ENCODE peak calls at places on chromosomes 7 and 10, in four cellular contexts. R is WTC11, H is HepG2, Y is K562. L is an unnamed sample.

GRCh38 chr7:35691827-35692307 is 3.1 kb downstream of the HERPUD2 start:
- DNase-seq in R (no peak), H (peak), Y (peak), L (peak)

GRCh38 chr7:35467456-35467978 is 213.6 kb upstream of the TBX20 start:
- DNase-seq in R (no peak), H (no peak), Y (no peak), L (no peak)

GRCh38 chr10:535051-535450 is 154.4 kb downstream of the DIP2C start:
- DNase-seq in R (no peak), H (no peak), Y (no peak), L (no peak)

GRCh38 chr7:118195837-118196474 is 12.0 kb downstream of the LSM8 start:
- DNase-seq in R (peak), H (peak), Y (peak), L (peak)

GRCh38 chr10:110901954-110902819 is 16.8 kb downstream of the BBIP1 start:
- DNase-seq in R (no peak), H (no peak), Y (peak), L (no peak)

GRCh38 chr7:18289801-18290200 is 205.7 kb upstream of the HDAC9 start:
- DNase-seq in R (no peak), H (no peak), Y (no peak), L (no peak)

GRCh38 chr7:75945297-75946168 is 30.6 kb downstream of the POR start:
- DNase-seq in R (no peak), H (peak), Y (peak), L (no peak)

GRCh38 chr10:92615515-92615914 is 22.6 kb downstream of the KIF11 start:
- DNase-seq in R (no peak), H (no peak), Y (no peak), L (no peak)

GRCh38 chr7:47190462-47190861 is 391.4 kb downstream of the TNS3 start:
- DNase-seq in R (no peak), H (no peak), Y (no peak), L (no peak)

GRCh38 chr7:131072505-131073091 is 255.1 kb upstream of the MKLN1 start:
- DNase-seq in R (peak), H (no peak), Y (peak), L (no peak)

GRCh38 chr7:157471259-157472125 is 134.7 kb downstream of the DNAJB6 start:
- DNase-seq in R (no peak), H (no peak), Y (no peak), L (no peak)

GRCh38 chr7:93119191-93119905 is 1.6 kb upstream of the SAMD9 start:
- DNase-seq in R (no peak), H (no peak), Y (no peak), L (no peak)

GRCh38 chr10:31133628-31134302 is 102.1 kb upstream of the ZNF438 start:
- DNase-seq in R (peak), H (no peak), Y (peak), L (peak)

GRCh38 chr7:127822822-127823508 is 171.0 kb downstream of the SND1 start:
- DNase-seq in R (no peak), H (no peak), Y (peak), L (no peak)

GRCh38 chr7:32846630-32847225 is 44.8 kb downstream of the KBTBD2 start:
- DNase-seq in R (peak), H (peak), Y (peak), L (peak)

GRCh38 chr7:6340241-6340640 is 67.8 kb upstream of the CYTH3 start:
- DNase-seq in R (no peak), H (no peak), Y (no peak), L (no peak)
- TF ChIP-seq ELF4 in R (no peak), H (no peak), Y (no peak), L (no peak)

GRCh38 chr10:98924526-98924925 is 311.1 kb downstream of the HPSE2 start:
- DNase-seq in R (no peak), H (no peak), Y (no peak), L (no peak)

DNA sequence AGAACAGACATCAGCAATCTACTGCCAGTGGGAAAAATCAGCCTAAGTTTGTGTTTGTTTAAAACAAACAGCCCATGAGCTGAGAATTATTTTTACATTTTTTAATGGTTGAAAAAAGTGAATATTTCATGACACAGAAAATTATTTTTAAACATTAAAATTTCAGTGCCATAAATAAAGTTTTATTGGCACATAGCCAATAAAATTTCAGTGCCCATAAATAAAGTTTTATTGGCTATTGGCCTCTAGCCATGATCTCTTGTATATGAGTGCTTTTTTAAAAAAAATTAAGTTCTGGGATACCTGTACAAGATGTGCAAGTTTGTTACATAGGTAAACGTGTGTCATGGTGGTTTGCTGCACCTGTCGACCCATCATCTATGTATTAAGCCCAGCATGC is 305.9 kb downstream of the HPSE2 start:
- DNase-seq in R (no peak), H (no peak), Y (no peak), L (no peak)
- TF ChIP-seq ELF4 in R (no peak), H (no peak), Y (no peak), L (no peak)

GRCh38 chr7:140398821-140399220 is 491 bp upstream of the SLC37A3 start:
- DNase-seq in R (no peak), H (no peak), Y (no peak), L (no peak)
- TF ChIP-seq ELF4 in R (no peak), H (no peak), Y (no peak), L (no peak)

GRCh38 chr7:142809671-142810070 is 38.9 kb downstream of the PRSS2 start:
- DNase-seq in R (no peak), H (no peak), Y (no peak), L (no peak)

GRCh38 chr7:142808461-142808801 is 37.7 kb downstream of the PRSS2 start:
- DNase-seq in R (no peak), H (no peak), Y (no peak), L (no peak)

GRCh38 chr7:142808802-142809583 is 38.2 kb downstream of the PRSS2 start:
- DNase-seq in R (no peak), H (no peak), Y (peak), L (no peak)

GRCh38 chr7:142806957-142807356 is 36.2 kb downstream of the PRSS2 start:
- DNase-seq in R (no peak), H (no peak), Y (no peak), L (no peak)

DNA sequence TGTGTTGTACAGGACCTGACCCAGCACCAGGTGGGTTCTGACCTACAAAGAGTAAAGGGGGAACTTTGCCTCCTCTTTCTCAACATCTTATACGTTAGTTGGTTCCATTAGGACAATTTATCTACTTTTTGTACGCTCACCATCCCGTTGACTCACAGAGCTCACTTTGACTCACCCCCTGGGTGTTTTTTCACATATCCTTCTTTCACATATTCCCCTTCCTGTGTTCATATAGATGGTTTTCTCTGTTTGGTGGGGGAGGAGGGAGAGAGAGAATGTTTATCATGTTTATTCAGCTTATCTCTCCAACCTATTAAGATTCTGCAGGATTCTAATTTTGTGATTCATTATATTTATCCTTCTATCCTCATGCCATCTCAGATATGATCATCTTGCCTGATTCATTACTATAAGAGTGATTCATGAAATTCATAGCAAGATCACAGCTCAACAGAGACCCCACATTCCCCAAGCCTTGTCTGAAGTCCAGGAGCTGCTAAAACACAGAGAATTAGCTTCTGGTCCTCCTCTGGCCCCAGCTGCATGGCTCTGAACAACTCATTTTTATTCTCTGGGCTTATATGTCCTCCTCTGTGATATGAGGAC is 37.2 kb downstream of the PRSS2 start:
- DNase-seq in R (no peak), H (no peak), Y (peak), L (no peak)
- TF ChIP-seq ELF4 in R (no peak), H (no peak), Y (no peak), L (no peak)

DNA sequence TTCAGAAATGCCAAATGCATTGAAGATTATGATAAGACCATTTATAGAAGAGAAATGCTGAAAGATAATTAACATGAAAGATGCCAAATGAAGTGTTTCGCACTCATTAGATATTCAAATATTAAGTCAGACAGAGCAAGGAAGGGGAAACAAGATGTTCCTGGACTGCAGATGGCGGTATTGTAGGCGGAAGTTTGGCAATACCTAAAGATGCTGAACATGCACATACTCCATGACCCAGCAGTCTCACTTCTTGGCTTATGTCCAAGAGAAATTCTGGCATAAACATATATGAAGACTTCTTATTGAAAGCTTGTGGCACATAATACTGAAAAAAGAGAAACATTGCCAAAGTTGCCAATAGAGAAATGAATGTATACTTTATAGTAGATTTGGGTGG is 325.4 kb upstream of the SEMA3C start:
- DNase-seq in R (no peak), H (no peak), Y (no peak), L (peak)
- TF ChIP-seq ELF4 in R (no peak), H (no peak), Y (no peak), L (no peak)

DNA sequence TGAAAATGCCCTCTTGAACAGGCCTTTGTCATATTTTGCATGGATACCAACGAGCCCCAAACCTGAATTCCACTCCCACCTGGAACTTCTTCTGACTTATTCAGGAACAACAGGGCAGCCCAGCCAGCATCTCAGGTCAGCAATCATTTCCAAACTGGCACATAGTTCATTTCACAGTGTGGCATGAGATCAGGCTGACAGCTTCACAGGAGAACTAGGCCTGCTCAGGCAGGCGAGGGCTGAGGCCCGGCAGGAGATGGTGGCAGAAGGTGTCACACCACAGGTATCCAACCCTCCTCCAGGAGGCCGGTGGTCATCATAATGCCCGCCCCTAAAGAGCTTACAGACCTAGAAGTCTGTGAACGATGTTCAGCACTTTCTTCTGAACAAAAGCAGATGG is 42.5 kb downstream of the DENND11 start:
- DNase-seq in R (no peak), H (no peak), Y (no peak), L (no peak)
- TF ChIP-seq ELF4 in R (no peak), H (no peak), Y (no peak), L (no peak)

DNA sequence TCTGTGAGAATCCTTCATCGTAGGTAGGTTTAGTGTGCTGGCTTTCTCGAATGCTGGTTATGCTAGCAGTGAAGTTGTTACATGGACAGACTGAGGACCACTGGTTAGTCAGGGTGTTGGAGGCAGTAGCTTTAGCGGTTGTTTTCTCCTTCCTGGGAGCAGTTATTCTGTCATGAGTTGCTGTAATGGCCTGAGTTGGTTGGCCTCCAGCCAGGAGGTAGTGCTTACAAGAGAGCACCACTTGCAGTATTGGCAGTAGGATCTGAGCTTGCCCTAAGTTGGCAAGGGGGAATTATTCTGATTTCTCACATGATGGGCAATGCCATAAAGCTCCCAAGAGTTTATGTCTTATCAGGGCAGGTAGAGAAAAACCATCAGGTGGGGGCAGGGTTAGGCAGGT is 58.0 kb downstream of the IPMK start:
- DNase-seq in R (no peak), H (no peak), Y (no peak), L (no peak)
- TF ChIP-seq ELF4 in R (no peak), H (no peak), Y (no peak), L (no peak)

L was measured in HEK293T.